ENCODE peak calls at places on chromosomes 11 and 22, in five cellular contexts. U is NT2/D1, P is aorta, Y is mesendoderm, I is sigmoid colon. Q is an unnamed sample. For H3K4me1, the result is how much of the 10 kb centered on the place peaks cover.

GRCh38 chr11:77113382-77114088 is 10.9 kb downstream of the OMP start:
- DNase-seq in P (no peak), U (no peak), Y (peak), I (no peak), Q (peak)

GRCh38 chr11:3056296-3057068 is 741 bp downstream of the CARS1 start:
- DNase-seq in I (peak), U (no peak), P (no peak), Y (no peak), Q (no peak)

GRCh38 chr11:60992842-60993409 is 21.4 kb downstream of the CD6 start:
- DNase-seq in U (no peak), I (no peak), P (no peak), Y (no peak), Q (no peak)

GRCh38 chr11:120512727-120513435 is 1.3 kb downstream of the GRIK4 start:
- DNase-seq in Y (no peak), P (no peak), I (no peak), U (no peak), Q (no peak)

GRCh38 chr11:7637447-7638157 is 35.7 kb downstream of the CYB5R2 start:
- DNase-seq in P (peak), U (no peak), I (peak), Y (peak), Q (no peak)

GRCh38 chr11:96622026-96622634 is 232.3 kb downstream of the JRKL start:
- DNase-seq in I (no peak), U (no peak), P (no peak), Y (no peak), Q (no peak)

GRCh38 chr11:105139669-105140068 is at the start of gene CARD18:
- DNase-seq in Y (no peak), U (no peak), P (no peak), I (no peak), Q (no peak)

GRCh38 chr11:91366816-91367215 is 857.8 kb upstream of the FAT3 start:
- DNase-seq in P (no peak), U (no peak), I (no peak), Y (no peak), Q (no peak)

GRCh38 chr11:13268791-13269190 is 8.8 kb upstream of the BMAL1 start:
- DNase-seq in P (no peak), Y (no peak), U (no peak), I (no peak), Q (no peak)

GRCh38 chr11:47348859-47349258 is 3.6 kb downstream of the MYBPC3 start:
- DNase-seq in I (no peak), U (no peak), Y (peak), P (no peak), Q (peak)

GRCh38 chr22:36166086-36166485 is 5.5 kb upstream of the APOL3 start:
- DNase-seq in I (no peak), Y (peak), P (no peak), U (no peak), Q (no peak)

GRCh38 chr11:15192007-15192556 is 77.4 kb downstream of the INSC start:
- DNase-seq in Y (peak), P (no peak), I (no peak), U (no peak), Q (no peak)

GRCh38 chr11:119472186-119472855 is 49.3 kb upstream of the THY1 start:
- DNase-seq in U (no peak), P (no peak), I (no peak), Y (no peak), Q (no peak)

GRCh38 chr11:22079133-22079847 is 113.6 kb upstream of the ANO5 start:
- DNase-seq in Y (no peak), I (no peak), P (no peak), U (no peak), Q (peak)

GRCh38 chr22:24578355-24579241 is 14.3 kb downstream of the LRRC75B start:
- DNase-seq in Y (no peak), I (no peak), P (no peak), U (no peak), Q (no peak)

GRCh38 chr11:44374001-44374400 is 64.1 kb upstream of the ALX4 start:
- DNase-seq in I (no peak), U (no peak), P (no peak), Y (no peak), Q (no peak)

GRCh38 chr11:122850076-122850631 is 11.9 kb downstream of the CRTAM start:
- DNase-seq in U (no peak), P (no peak), I (no peak), Y (peak), Q (peak)

GRCh38 chr11:12123177-12123576 is 12.8 kb downstream of the MICAL2 start:
- DNase-seq in Y (no peak), I (no peak), U (no peak), P (no peak), Q (peak)

GRCh38 chr22:27844656-27845602 is 43.4 kb upstream of the MN1 start:
- DNase-seq in I (peak), P (no peak), U (no peak), Y (peak), Q (no peak)

GRCh38 chr11:10303558-10304363 is 1.1 kb upstream of the ADM start:
- DNase-seq in U (no peak), I (no peak), P (peak), Y (peak), Q (no peak)

GRCh38 chr11:129249351-129249750 is 57.2 kb upstream of the ARHGAP32 start:
- DNase-seq in P (no peak), I (no peak), Y (no peak), U (no peak), Q (no peak)

GRCh38 chr22:27880778-27881394 is 38.2 kb downstream of the PITPNB start:
- DNase-seq in P (no peak), U (peak), I (no peak), Y (peak), Q (peak)

GRCh38 chr22:43467171-43467570 is 55.4 kb downstream of the MPPED1 start:
- DNase-seq in U (no peak), Y (no peak), I (no peak), P (no peak), Q (no peak)

GRCh38 chr11:35012467-35013191 is 96.2 kb downstream of the PDHX start:
- DNase-seq in P (no peak), U (no peak), I (no peak), Y (no peak), Q (no peak)

GRCh38 chr11:96235725-96236124 is 107.3 kb downstream of the MAML2 start:
- DNase-seq in I (no peak), Y (no peak), U (no peak), P (no peak), Q (no peak)

GRCh38 chr11:114110123-114110522 is 50.6 kb downstream of the ZBTB16 start:
- DNase-seq in U (no peak), P (no peak), I (peak), Y (no peak), Q (no peak)
- H3K4me1 ChIP-seq in U (under half), P (under half), I (half or more), Y (under half), Q (under half)

DNA sequence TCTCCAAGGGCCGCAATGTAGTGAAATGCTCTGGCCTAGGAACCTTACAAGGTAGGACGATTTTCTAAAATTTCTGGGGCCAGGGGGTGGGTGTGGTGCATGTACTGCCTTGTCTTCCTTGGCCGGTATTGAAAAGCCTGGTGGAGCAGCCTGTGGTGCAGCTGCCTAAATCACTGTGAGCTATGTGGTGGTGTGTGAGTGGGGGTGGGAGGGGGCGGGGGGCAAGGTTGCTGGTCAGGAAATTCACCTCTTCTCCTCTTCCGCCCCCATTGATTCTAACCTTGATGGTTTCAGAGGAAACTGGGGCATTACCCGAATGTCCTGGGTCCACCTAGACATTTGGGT is 137.2 kb downstream of the DBX1 start:
- DNase-seq in P (no peak), Y (no peak), I (no peak), U (no peak), Q (no peak)
- H3K4me1 ChIP-seq in P (under half), Y (under half), I (half or more), U (under half), Q (half or more)

GRCh38 chr22:45312415-45312814 is 2.7 kb downstream of the FAM118A start:
- DNase-seq in I (no peak), U (no peak), P (no peak), Y (no peak), Q (no peak)

GRCh38 chr22:45314789-45315188 is 5.1 kb downstream of the FAM118A start:
- DNase-seq in I (no peak), U (no peak), Y (no peak), P (no peak), Q (no peak)

GRCh38 chr22:45311033-45311531 is 1.3 kb downstream of the FAM118A start:
- DNase-seq in P (no peak), U (no peak), I (no peak), Y (no peak), Q (no peak)

GRCh38 chr22:45314054-45314721 is 4.5 kb downstream of the FAM118A start:
- DNase-seq in U (no peak), I (no peak), Y (peak), P (no peak), Q (no peak)

DNA sequence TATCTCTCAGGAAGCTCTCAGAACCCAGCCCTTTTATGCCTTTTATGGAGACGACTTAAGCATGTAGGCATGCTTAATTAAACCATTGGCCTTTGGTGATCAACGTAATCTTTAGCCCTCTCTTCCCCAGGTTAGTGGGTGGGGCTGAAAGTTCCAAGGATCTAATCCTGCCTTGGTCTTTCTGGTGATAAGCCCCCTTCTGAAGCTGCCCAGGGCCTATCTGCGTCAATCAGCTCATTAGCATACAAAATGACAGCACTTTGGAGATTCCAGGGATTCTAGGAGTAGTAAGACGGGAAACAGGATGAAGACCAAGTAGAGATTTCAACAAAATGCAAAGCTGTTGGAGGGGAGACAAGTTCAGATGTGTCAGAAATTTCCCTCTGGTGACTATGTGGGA is 3.1 kb downstream of the FAM118A start:
- DNase-seq in Y (peak), I (no peak), U (no peak), P (no peak), Q (no peak)
- H3K4me1 ChIP-seq in Y (under half), I (under half), U (under half), P (under half), Q (under half)

GRCh38 chr11:114162719-114163123 is 103.2 kb downstream of the ZBTB16 start:
- DNase-seq in I (peak), P (peak), U (no peak), Y (no peak), Q (peak)
- H3K4me1 ChIP-seq in I (half or more), P (under half), U (under half), Y (under half), Q (under half)

GRCh38 chr11:65392186-65392829 is 5.9 kb downstream of the FRMD8 start:
- DNase-seq in Y (no peak), U (no peak), I (peak), P (no peak), Q (no peak)
- H3K4me1 ChIP-seq in Y (under half), U (under half), I (under half), P (under half), Q (under half)

GRCh38 chr11:78798567-78799170 is 224.0 kb upstream of the NARS2 start:
- DNase-seq in Y (peak), U (peak), P (peak), I (peak), Q (peak)

GRCh38 chr11:78800089-78800690 is 225.5 kb upstream of the NARS2 start:
- DNase-seq in P (no peak), U (no peak), I (no peak), Y (peak), Q (no peak)

GRCh38 chr11:78800756-78801155 is 226.1 kb upstream of the NARS2 start:
- DNase-seq in Y (no peak), P (no peak), U (no peak), I (no peak), Q (no peak)

GRCh38 chr11:78802058-78802633 is 227.5 kb upstream of the NARS2 start:
- DNase-seq in Y (peak), I (no peak), U (no peak), P (peak), Q (no peak)

GRCh38 chr11:78801161-78801884 is 226.7 kb upstream of the NARS2 start:
- DNase-seq in P (peak), U (no peak), Y (peak), I (peak), Q (no peak)
- H3K4me1 ChIP-seq in P (under half), U (under half), Y (under half), I (under half), Q (under half)

GRCh38 chr11:19275496-19275895 is 34.8 kb upstream of the E2F8 start:
- DNase-seq in U (no peak), I (no peak), P (no peak), Y (no peak), Q (no peak)

GRCh38 chr11:19281041-19281440 is 40.3 kb upstream of the E2F8 start:
- DNase-seq in P (no peak), U (no peak), Y (peak), I (no peak), Q (no peak)

GRCh38 chr11:19279455-19279854 is 38.7 kb upstream of the E2F8 start:
- DNase-seq in P (no peak), U (no peak), I (no peak), Y (peak), Q (peak)

GRCh38 chr11:19281555-19281954 is 40.8 kb upstream of the E2F8 start:
- DNase-seq in U (no peak), I (no peak), P (no peak), Y (no peak), Q (no peak)

GRCh38 chr11:19276859-19277808 is 36.4 kb upstream of the E2F8 start:
- DNase-seq in P (no peak), U (no peak), Y (peak), I (no peak), Q (no peak)
- H3K4me1 ChIP-seq in P (under half), U (under half), Y (under half), I (under half), Q (under half)

DNA sequence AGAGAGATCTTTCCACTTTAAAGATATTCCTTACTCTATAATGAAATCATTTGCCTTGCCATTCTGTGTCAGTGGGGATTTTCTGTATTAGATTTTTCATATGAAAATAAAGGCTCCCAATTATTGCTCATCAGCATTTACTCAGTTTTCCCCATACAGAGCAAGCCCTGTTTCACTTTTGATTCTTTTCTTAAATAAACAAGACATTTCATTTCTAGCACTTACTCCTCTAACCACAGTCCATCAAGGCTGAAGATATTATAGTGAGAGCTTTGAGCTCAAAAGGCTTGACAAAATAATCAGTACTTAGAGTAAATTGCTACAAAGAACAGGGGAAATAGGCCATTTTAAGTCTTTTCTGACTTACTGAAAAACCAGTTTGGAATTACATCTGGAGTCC is 385.1 kb downstream of the LRRC4C start:
- DNase-seq in I (no peak), Y (no peak), P (no peak), U (no peak), Q (no peak)
- H3K4me1 ChIP-seq in I (under half), Y (under half), P (under half), U (under half), Q (under half)

GRCh38 chr11:134997652-134998320 is 585.7 kb upstream of the B3GAT1 start:
- DNase-seq in P (no peak), Y (no peak), I (peak), U (no peak), Q (no peak)

GRCh38 chr11:134995746-134996145 is 583.7 kb upstream of the B3GAT1 start:
- DNase-seq in U (no peak), Y (peak), P (no peak), I (no peak), Q (peak)

GRCh38 chr11:134994431-134994830 is 582.4 kb upstream of the B3GAT1 start:
- DNase-seq in I (no peak), U (no peak), Y (peak), P (no peak), Q (no peak)

GRCh38 chr11:134988495-134988894 is 576.5 kb upstream of the B3GAT1 start:
- DNase-seq in U (no peak), I (no peak), P (no peak), Y (no peak), Q (peak)

DNA sequence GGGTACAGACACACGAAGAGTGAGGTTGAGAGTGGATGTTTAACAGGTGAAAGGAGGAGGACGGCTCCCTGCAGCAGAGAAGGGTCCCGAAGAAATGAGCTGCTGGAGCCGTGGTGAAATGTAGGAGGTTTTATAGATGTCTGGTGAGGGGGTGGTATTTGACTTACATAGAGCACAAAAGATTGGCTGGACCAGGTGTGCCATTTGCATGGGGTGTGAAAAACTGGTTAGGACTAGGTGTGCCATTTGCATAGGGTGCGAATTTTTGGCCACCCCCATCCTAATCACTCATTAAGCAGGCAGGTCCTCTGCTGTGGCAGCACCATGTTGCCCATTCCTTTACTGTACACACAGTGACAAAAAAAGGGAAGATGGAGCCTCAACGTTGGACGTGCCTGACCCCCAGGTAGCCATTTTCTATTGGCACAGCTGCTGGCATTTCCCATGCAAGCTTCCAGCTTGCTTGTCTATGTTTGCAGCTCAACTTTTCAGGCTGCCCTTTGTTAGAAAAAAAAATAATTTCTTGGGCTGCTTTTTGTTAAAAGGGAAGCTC is 581.7 kb upstream of the B3GAT1 start:
- DNase-seq in P (no peak), Y (no peak), U (no peak), I (no peak), Q (no peak)
- H3K4me1 ChIP-seq in P (under half), Y (under half), U (under half), I (under half), Q (under half)